ENCODE peak calls at places on chromosomes 7 and 10, in five cellular contexts. G is activated T-cell treated with anti-CD3 and anti-CD28 coated beads for 1 hour; Y is ureter; M is T-helper 9 cell; Q is CD4-positive, alpha-beta T cell. J is an unnamed sample.

GRCh38 chr7:519429-519973 is at the start of gene PDGFA:
- DNase-seq in G (no peak), Y (no peak), M (no peak), Q (no peak), J (no peak)

GRCh38 chr10:99540673-99541531 is 8.2 kb downstream of the NKX2-3 start:
- DNase-seq in G (no peak), Y (no peak), M (no peak), Q (no peak), J (no peak)

GRCh38 chr7:148546857-148547256 is 43.7 kb upstream of the C7orf33 start:
- DNase-seq in G (no peak), Y (no peak), M (no peak), Q (no peak), J (no peak)

GRCh38 chr10:13560597-13560996 is 26.2 kb upstream of the PRPF18 start:
- DNase-seq in G (no peak), Y (no peak), M (no peak), Q (no peak), J (no peak)

GRCh38 chr10:26799342-26799741 is 61.4 kb downstream of the ABI1 start:
- DNase-seq in G (no peak), Y (no peak), M (no peak), Q (no peak), J (no peak)

GRCh38 chr10:12353399-12354027 is 4.2 kb downstream of the CAMK1D start:
- DNase-seq in G (no peak), Y (no peak), M (no peak), Q (no peak), J (no peak)

GRCh38 chr10:7566891-7567290 is 99.9 kb downstream of the ITIH5 start:
- DNase-seq in G (no peak), Y (no peak), M (no peak), Q (no peak), J (no peak)

GRCh38 chr10:22301193-22301592 is 15.0 kb upstream of the COMMD3 start:
- DNase-seq in G (no peak), Y (no peak), M (no peak), Q (no peak), J (no peak)

GRCh38 chr7:81769891-81770818 is at the start of gene HGF:
- DNase-seq in G (no peak), Y (peak; percentile 80), M (no peak), Q (no peak), J (no peak)

GRCh38 chr10:30231071-30231652 is 117.9 kb downstream of the MTPAP start:
- DNase-seq in G (no peak), Y (no peak), M (no peak), Q (no peak), J (peak; percentile 25)

GRCh38 chr10:132796846-132797245 is 10.9 kb upstream of the NKX6-2 start:
- DNase-seq in G (no peak), Y (no peak), M (no peak), Q (no peak), J (no peak)

GRCh38 chr10:89481662-89482061 is 53.7 kb downstream of the SLC16A12 start:
- DNase-seq in G (no peak), Y (no peak), M (no peak), Q (no peak), J (no peak)

GRCh38 chr7:131164900-131165254 is 162.8 kb upstream of the MKLN1 start:
- DNase-seq in G (no peak), Y (no peak), M (no peak), Q (no peak), J (no peak)

GRCh38 chr10:28386508-28386868 is 83.6 kb upstream of the MPP7 start:
- DNase-seq in G (no peak), Y (no peak), M (no peak), Q (no peak), J (no peak)

GRCh38 chr10:101576229-101576863 is 11.7 kb downstream of the POLL start:
- DNase-seq in G (no peak), Y (no peak), M (no peak), Q (no peak), J (no peak)

GRCh38 chr10:35271086-35271834 is 65.0 kb upstream of the CCNY start:
- DNase-seq in G (no peak), Y (no peak), M (no peak), Q (no peak), J (no peak)

GRCh38 chr7:139613971-139614411 is 90.5 kb downstream of the CLEC2L start:
- DNase-seq in G (no peak), Y (no peak), M (no peak), Q (no peak), J (no peak)

GRCh38 chr7:3168869-3169268 is 125.2 kb upstream of the CARD11 start:
- DNase-seq in G (no peak), Y (no peak), M (no peak), Q (no peak), J (no peak)

GRCh38 chr10:104034401-104035053 is 51.2 kb downstream of the COL17A1 start:
- DNase-seq in G (no peak), Y (no peak), M (no peak), Q (no peak), J (no peak)

GRCh38 chr7:124497209-124497608 is 268.4 kb downstream of the GPR37 start:
- DNase-seq in G (no peak), Y (no peak), M (no peak), Q (no peak), J (no peak)